ENCODE peak calls at places on chromosomes 11 and 22, in four cellular contexts. B, W, Y and N are unnamed samples.
A peak's percentile ranks its signal among the peaks of the same experiment; 100 is the strongest.

GRCh38 chr11:9663699-9664275 is at the start of gene SWAP70:
- DNase-seq in B (peak; percentile 59), W (peak; percentile 75), Y (peak; percentile 95), N (no peak)

GRCh38 chr22:26673485-26673884 is 16.1 kb downstream of the MIAT start:
- DNase-seq in B (no peak), W (peak; percentile 76), Y (no peak), N (no peak)

GRCh38 chr11:130786987-130787688 is 129.1 kb downstream of the SNX19 start:
- DNase-seq in B (no peak), W (peak; percentile 85), Y (no peak), N (no peak)

GRCh38 chr11:83510530-83511449 is 224.6 kb upstream of the CCDC90B start:
- DNase-seq in B (no peak), W (no peak), Y (no peak), N (no peak)

GRCh38 chr11:33479216-33479615 is 221.4 kb downstream of the C11orf91 start:
- DNase-seq in B (no peak), W (no peak), Y (no peak), N (no peak)

GRCh38 chr22:37176464-37177061 is 11.5 kb downstream of the C1QTNF6 start:
- DNase-seq in B (peak; percentile 71), W (peak; percentile 71), Y (no peak), N (no peak)

GRCh38 chr11:15967166-15967565 is 389.2 kb downstream of the SOX6 start:
- DNase-seq in B (no peak), W (peak; percentile 62), Y (no peak), N (no peak)

GRCh38 chr11:2436013-2436520 is 8.2 kb downstream of the TRPM5 start:
- DNase-seq in B (no peak), W (no peak), Y (no peak), N (no peak)

GRCh38 chr11:129041611-129042018 is 98.9 kb upstream of the TP53AIP1 start:
- DNase-seq in B (no peak), W (no peak), Y (no peak), N (no peak)

GRCh38 chr11:32597914-32598313 is 14.3 kb downstream of the EIF3M start:
- DNase-seq in B (no peak), W (no peak), Y (no peak), N (no peak)

GRCh38 chr11:69293819-69294505 is at the start of gene MYEOV:
- DNase-seq in B (no peak), W (peak; percentile 79), Y (no peak), N (no peak)

GRCh38 chr11:114059984-114060401 is 482 bp downstream of the ZBTB16 start:
- DNase-seq in B (no peak), W (peak; percentile 43), Y (peak; percentile 16), N (no peak)

GRCh38 chr22:29702025-29702930 is 17.5 kb upstream of the CABP7 start:
- DNase-seq in B (no peak), W (no peak), Y (no peak), N (no peak)

GRCh38 chr11:10975287-10975721 is 117.5 kb upstream of the ZBED5 start:
- DNase-seq in B (no peak), W (no peak), Y (no peak), N (no peak)

GRCh38 chr11:104352036-104352435 is 188.1 kb upstream of the PDGFD start:
- DNase-seq in B (no peak), W (peak; percentile 49), Y (no peak), N (no peak)

GRCh38 chr11:17445240-17445795 is 31.3 kb downstream of the ABCC8 start:
- DNase-seq in B (no peak), W (no peak), Y (no peak), N (no peak)

GRCh38 chr22:24985824-24986214 is 33.3 kb downstream of the KIAA1671 start:
- DNase-seq in B (no peak), W (peak; percentile 94), Y (no peak), N (no peak)

GRCh38 chr11:46537851-46538295 is 56.0 kb downstream of the AMBRA1 start:
- DNase-seq in B (no peak), W (peak; percentile 92), Y (peak; percentile 69), N (peak; percentile 42)

GRCh38 chr11:58977470-58977869 is 38.2 kb downstream of the GLYATL1 start:
- DNase-seq in B (no peak), W (no peak), Y (no peak), N (no peak)

GRCh38 chr11:133928628-133929059 is 28.1 kb downstream of the IGSF9B start:
- DNase-seq in B (no peak), W (peak; percentile 76), Y (no peak), N (no peak)

GRCh38 chr22:36194971-36195370 is 6.6 kb downstream of the APOL4 start:
- DNase-seq in B (peak; percentile 41), W (peak; percentile 45), Y (peak; percentile 67), N (no peak)

GRCh38 chr11:1450958-1451710 is 35.4 kb downstream of the MOB2 start:
- DNase-seq in B (no peak), W (no peak), Y (peak; percentile 31), N (no peak)

GRCh38 chr11:35582033-35582432 is 36.2 kb upstream of the FJX1 start:
- DNase-seq in B (no peak), W (no peak), Y (no peak), N (no peak)

GRCh38 chr22:46815132-46815531 is 52.7 kb downstream of the TBC1D22A start:
- DNase-seq in B (no peak), W (no peak), Y (no peak), N (no peak)

GRCh38 chr11:28169816-28170215 is 61.6 kb downstream of the METTL15 start:
- DNase-seq in B (no peak), W (no peak), Y (no peak), N (no peak)

GRCh38 chr11:105789579-105789978 is 179.7 kb downstream of the GRIA4 start:
- DNase-seq in B (no peak), W (no peak), Y (no peak), N (no peak)

GRCh38 chr11:129372609-129373488 is 2.8 kb upstream of the BARX2 start:
- DNase-seq in B (no peak), W (no peak), Y (peak; percentile 33), N (peak; percentile 28)

GRCh38 chr22:42431401-42432019 is 693 bp downstream of the NFAM1 start:
- DNase-seq in B (no peak), W (no peak), Y (no peak), N (no peak)

GRCh38 chr11:68929706-68930605 is 26.3 kb downstream of the IGHMBP2 start:
- DNase-seq in B (no peak), W (no peak), Y (no peak), N (no peak)

GRCh38 chr22:38348751-38349496 is 31.7 kb upstream of the CSNK1E start:
- DNase-seq in B (no peak), W (no peak), Y (no peak), N (no peak)

GRCh38 chr11:126495806-126496205 is 140.3 kb downstream of the ST3GAL4 start:
- DNase-seq in B (no peak), W (no peak), Y (no peak), N (no peak)

DNA sequence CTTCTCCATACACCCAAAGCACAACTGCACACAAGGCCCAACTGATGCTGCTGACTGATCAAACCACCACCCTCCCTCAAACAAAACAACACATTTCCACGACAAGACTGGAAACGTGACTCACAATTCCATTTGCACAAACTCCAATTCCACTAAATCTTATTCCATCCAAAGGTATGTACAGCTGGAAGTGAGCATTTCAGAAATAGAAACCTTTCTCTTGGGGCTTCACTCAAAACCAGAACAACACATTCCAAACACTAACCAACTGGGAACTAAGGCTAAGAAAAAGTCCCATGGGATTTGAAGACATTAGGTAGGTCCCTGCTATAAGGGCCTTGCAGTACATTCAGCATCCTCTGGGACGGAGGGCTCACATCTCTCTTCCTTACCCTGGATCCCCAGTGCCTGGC is 19.6 kb downstream of the MORC2 start:
- DNase-seq in B (no peak), W (no peak), Y (no peak), N (no peak)
- TF ChIP-seq CTCF in B (no peak), W (no peak), Y (no peak), N (no peak)

GRCh38 chr11:29527391-29527936 is 489.4 kb downstream of the KCNA4 start:
- DNase-seq in B (peak; percentile 3), W (peak; percentile 93), Y (no peak), N (no peak)
- TF ChIP-seq CTCF in B (peak; percentile 25), W (peak; percentile 38), Y (peak; percentile 36), N (peak; percentile 5)

DNA sequence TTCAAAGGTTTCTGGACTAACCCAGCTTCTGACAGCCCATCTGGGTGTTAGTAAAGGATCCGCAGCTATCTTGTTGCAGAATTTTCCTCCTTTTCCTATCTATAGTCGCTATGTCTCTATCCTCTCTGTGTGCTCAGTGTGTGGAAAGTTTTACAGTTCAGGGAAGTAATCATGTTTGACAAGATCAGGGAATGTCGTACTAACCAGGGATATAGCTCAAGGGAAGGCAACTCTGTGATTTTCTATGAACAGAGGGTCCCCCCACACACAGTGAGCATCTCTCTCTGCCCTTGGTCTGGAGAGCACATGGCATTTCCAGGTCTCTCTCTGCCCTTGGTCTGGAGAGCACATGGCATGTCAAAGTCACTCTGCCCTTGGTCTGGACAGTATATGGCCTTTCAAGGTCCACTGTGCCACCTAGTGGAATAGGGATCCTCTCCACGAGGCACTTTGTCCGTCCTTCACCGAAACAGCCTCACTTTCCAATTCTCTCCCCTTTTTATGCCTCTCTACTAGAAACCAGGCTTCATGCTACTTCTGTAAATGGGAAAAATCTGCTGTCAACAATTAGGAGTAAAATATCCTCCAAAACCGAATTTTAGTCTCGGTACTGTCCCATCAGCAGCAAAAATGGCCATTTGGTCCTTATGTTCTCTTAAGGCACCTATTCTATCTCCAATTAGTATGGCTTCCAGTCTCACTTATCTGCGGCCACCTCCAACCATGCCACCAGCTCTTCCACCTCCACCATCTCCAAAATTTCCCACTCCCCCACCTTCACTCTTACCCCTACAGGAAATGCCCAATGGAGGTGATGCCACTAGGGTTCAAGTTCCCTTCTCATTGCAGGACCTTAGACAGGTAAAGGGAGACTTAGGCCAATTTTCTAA is 88.7 kb downstream of the IGLL5 start:
- DNase-seq in B (no peak), W (no peak), Y (no peak), N (no peak)
- TF ChIP-seq CTCF in B (no peak), W (no peak), Y (no peak), N (no peak)

GRCh38 chr22:39514373-39514973 is 5.9 kb upstream of the ATF4 start:
- DNase-seq in B (no peak), W (peak; percentile 56), Y (peak; percentile 72), N (no peak)
- TF ChIP-seq CTCF in B (peak; percentile 84), W (peak; percentile 53), Y (peak; percentile 77), N (peak; percentile 61)

DNA sequence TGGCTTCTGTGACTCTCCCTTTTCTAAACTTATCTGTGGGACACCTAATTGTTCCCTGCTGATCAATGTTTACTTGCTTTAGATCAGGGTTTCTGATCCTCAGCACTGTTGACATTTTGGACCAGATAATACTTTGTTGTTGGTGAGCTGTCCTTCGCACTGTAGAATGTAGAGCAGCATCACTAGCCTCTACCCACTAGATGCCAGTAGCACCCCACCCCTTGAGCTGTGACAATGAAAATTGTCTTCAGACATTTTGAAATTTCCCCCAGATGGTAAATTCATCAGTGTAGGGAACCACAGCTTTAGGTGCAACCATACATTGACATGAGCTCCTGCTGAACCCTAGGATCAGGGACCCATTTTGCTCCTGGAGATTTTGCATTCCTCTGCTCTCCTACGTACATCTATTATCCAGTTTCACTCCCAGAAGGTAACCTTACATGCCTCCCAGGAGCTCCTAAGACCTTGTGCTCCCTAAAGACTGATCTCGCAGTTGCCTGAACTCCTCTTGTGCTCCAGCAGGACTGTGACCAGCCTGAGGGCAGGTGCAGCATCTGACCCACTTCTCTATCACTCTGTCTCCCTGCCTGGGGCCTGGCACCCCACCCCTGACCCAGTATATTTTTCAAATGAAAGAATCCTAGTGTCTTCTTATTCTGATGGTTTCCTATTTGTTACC is 107.8 kb downstream of the FAR1 start:
- DNase-seq in B (no peak), W (peak; percentile 34), Y (peak; percentile 24), N (no peak)
- TF ChIP-seq CTCF in B (peak; percentile 16), W (no peak), Y (no peak), N (no peak)

GRCh38 chr11:115990004-115990447 is 485.8 kb upstream of the CADM1 start:
- DNase-seq in B (no peak), W (no peak), Y (peak; percentile 66), N (peak; percentile 42)
- TF ChIP-seq CTCF in B (peak; percentile 37), W (no peak), Y (peak; percentile 81), N (peak; percentile 69)